ENCODE peak calls at places on chromosomes 13 and 19, in five cellular contexts. One of them, this sample, is unnamed.

GRCh38 chr19:10404888-10405808 is 1.8 kb upstream of the CDC37 start:
- DNase-seq in GM12878: no peak
- DNase-seq in K562: no peak
- DNase-seq in HCT116: no peak
- DNase-seq in H1: no peak
- DNase-seq in this sample: no peak

GRCh38 chr19:53037101-53038097 is 7.1 kb upstream of the ERVV-2 start:
- DNase-seq in H1: peak; percentile 58
- DNase-seq in K562: peak; percentile 39
- DNase-seq in GM12878: no peak
- DNase-seq in HCT116: no peak
- DNase-seq in this sample: no peak

GRCh38 chr13:101417043-101417406 is 717 bp upstream of the NALCN start:
- DNase-seq in K562: no peak
- DNase-seq in GM12878: no peak
- DNase-seq in H1: no peak
- DNase-seq in HCT116: no peak
- DNase-seq in this sample: no peak

GRCh38 chr19:6894313-6894712 is 6.9 kb downstream of the ADGRE1 start:
- DNase-seq in K562: no peak
- DNase-seq in H1: no peak
- DNase-seq in GM12878: no peak
- DNase-seq in HCT116: no peak
- DNase-seq in this sample: no peak

GRCh38 chr19:2804156-2805004 is 15.3 kb upstream of the ZNF554 start:
- DNase-seq in HCT116: no peak
- DNase-seq in GM12878: no peak
- DNase-seq in K562: no peak
- DNase-seq in H1: no peak
- DNase-seq in this sample: no peak

GRCh38 chr13:29522044-29522685 is 73.3 kb downstream of the SLC7A1 start:
- DNase-seq in HCT116: no peak
- DNase-seq in K562: no peak
- DNase-seq in H1: no peak
- DNase-seq in GM12878: no peak
- DNase-seq in this sample: no peak

GRCh38 chr13:75417647-75418046 is 64.3 kb downstream of the TBC1D4 start:
- DNase-seq in K562: no peak
- DNase-seq in GM12878: no peak
- DNase-seq in H1: no peak
- DNase-seq in HCT116: no peak
- DNase-seq in this sample: no peak

GRCh38 chr13:45763419-45763818 is 61.3 kb downstream of the CBY2 start:
- DNase-seq in HCT116: no peak
- DNase-seq in H1: no peak
- DNase-seq in K562: no peak
- DNase-seq in GM12878: no peak
- DNase-seq in this sample: no peak

GRCh38 chr13:88022826-88023225 is 351.7 kb downstream of the SLITRK5 start:
- DNase-seq in K562: no peak
- DNase-seq in HCT116: no peak
- DNase-seq in GM12878: no peak
- DNase-seq in H1: no peak
- DNase-seq in this sample: no peak

GRCh38 chr19:4952945-4953344 is 16.0 kb upstream of the KDM4B start:
- DNase-seq in HCT116: no peak
- DNase-seq in H1: no peak
- DNase-seq in GM12878: no peak
- DNase-seq in K562: no peak
- DNase-seq in this sample: no peak

GRCh38 chr19:19064098-19064722 is 416 bp downstream of the SLC25A42 start:
- DNase-seq in GM12878: no peak
- DNase-seq in H1: no peak
- DNase-seq in K562: no peak
- DNase-seq in HCT116: no peak
- DNase-seq in this sample: no peak

GRCh38 chr19:55080121-55080914 is 4.6 kb downstream of the EPS8L1 start:
- DNase-seq in GM12878: no peak
- DNase-seq in H1: peak; percentile 94
- DNase-seq in HCT116: peak; percentile 84
- DNase-seq in K562: peak; percentile 98
- DNase-seq in this sample: peak; percentile 35

GRCh38 chr19:13838071-13838942 is 38.6 kb upstream of the NANOS3 start:
- DNase-seq in H1: no peak
- DNase-seq in GM12878: no peak
- DNase-seq in HCT116: no peak
- DNase-seq in K562: no peak
- DNase-seq in this sample: no peak

GRCh38 chr19:35431147-35431807 is 16.8 kb upstream of the FFAR2 start:
- DNase-seq in GM12878: no peak
- DNase-seq in HCT116: no peak
- DNase-seq in K562: no peak
- DNase-seq in H1: no peak
- DNase-seq in this sample: no peak

GRCh38 chr13:66069570-66069969 is 1160.6 kb downstream of the PCDH9 start:
- DNase-seq in H1: no peak
- DNase-seq in HCT116: no peak
- DNase-seq in GM12878: no peak
- DNase-seq in K562: peak; percentile 8
- DNase-seq in this sample: no peak

DNA sequence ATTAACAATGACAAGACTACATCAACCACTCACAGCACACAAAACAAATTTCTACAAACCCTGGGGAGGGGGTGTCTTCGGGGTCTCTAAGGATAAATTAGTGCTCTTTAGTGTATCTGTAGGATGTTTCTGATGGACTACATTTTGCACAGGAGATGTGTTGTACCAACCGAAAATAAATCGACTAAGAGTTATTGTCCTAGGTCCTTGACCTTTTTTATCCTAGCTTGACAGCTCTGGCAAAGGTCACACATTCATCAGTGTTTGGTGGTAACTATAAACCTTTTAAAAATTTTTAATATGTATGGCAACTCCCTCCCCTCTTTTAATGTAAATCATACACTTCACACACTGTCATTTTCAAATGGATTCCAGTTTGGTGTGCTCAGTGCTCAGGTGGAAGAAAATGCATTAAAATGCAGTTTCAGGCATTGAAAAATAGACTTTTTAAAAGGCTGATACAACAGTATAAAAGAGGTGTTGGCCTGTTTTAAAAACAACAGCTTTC is 7.7 kb downstream of the ZIC5 start:
- DNase-seq in H1: no peak
- DNase-seq in HCT116: no peak
- DNase-seq in GM12878: no peak
- DNase-seq in K562: no peak
- DNase-seq in this sample: no peak
- TF ChIP-seq SRF in H1: no peak
- TF ChIP-seq SRF in HCT116: no peak
- TF ChIP-seq SRF in GM12878: no peak
- TF ChIP-seq SRF in K562: no peak
- TF ChIP-seq SRF in this sample: no peak

GRCh38 chr19:34187011-34187410 is 14.7 kb downstream of the LSM14A start:
- DNase-seq in H1: peak; percentile 24
- DNase-seq in GM12878: no peak
- DNase-seq in HCT116: no peak
- DNase-seq in K562: no peak
- DNase-seq in this sample: no peak
- H3K4me1 ChIP-seq in H1: no peaks in the 10 kb centered on the region
- H3K4me1 ChIP-seq in GM12878: no peaks in the 10 kb centered on the region
- H3K4me1 ChIP-seq in HCT116: no peaks in the 10 kb centered on the region
- H3K4me1 ChIP-seq in K562: peaks cover 6% of the 10 kb centered on the region
- H3K4me1 ChIP-seq in this sample: peaks cover 59% of the 10 kb centered on the region

GRCh38 chr13:20514866-20515265 is 10.8 kb downstream of the CRYL1 start:
- DNase-seq in HCT116: no peak
- DNase-seq in K562: no peak
- DNase-seq in GM12878: no peak
- DNase-seq in H1: no peak
- DNase-seq in this sample: no peak

GRCh38 chr13:20519887-20520286 is 5.8 kb downstream of the CRYL1 start:
- DNase-seq in GM12878: no peak
- DNase-seq in HCT116: no peak
- DNase-seq in H1: no peak
- DNase-seq in K562: no peak
- DNase-seq in this sample: no peak

GRCh38 chr13:20521388-20521787 is 4.3 kb downstream of the CRYL1 start:
- DNase-seq in GM12878: no peak
- DNase-seq in H1: no peak
- DNase-seq in HCT116: no peak
- DNase-seq in K562: no peak
- DNase-seq in this sample: no peak

DNA sequence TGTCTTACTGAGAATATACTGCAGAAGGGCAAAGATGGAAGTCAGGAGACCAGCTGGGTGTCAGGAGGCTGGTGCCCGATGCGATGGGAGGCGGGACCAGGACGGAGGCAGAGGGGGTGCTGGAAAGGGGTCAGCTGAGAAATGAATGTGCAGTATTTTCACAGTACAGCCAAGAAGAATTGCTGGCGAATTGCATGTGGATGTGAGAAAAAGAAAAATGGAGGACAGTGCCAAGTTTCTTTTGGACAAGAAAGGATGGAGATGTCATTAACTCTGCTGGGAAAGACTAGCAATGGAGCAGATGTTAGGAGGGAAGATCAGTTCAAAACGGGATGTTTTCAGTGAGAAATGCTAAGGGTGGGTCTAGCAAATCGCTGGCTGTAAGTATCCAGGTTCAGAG is 7.0 kb downstream of the CRYL1 start:
- DNase-seq in HCT116: no peak
- DNase-seq in GM12878: no peak
- DNase-seq in H1: no peak
- DNase-seq in K562: no peak
- DNase-seq in this sample: no peak
- TF ChIP-seq SRF in HCT116: no peak
- TF ChIP-seq SRF in GM12878: no peak
- TF ChIP-seq SRF in H1: no peak
- TF ChIP-seq SRF in K562: no peak
- TF ChIP-seq SRF in this sample: no peak

DNA sequence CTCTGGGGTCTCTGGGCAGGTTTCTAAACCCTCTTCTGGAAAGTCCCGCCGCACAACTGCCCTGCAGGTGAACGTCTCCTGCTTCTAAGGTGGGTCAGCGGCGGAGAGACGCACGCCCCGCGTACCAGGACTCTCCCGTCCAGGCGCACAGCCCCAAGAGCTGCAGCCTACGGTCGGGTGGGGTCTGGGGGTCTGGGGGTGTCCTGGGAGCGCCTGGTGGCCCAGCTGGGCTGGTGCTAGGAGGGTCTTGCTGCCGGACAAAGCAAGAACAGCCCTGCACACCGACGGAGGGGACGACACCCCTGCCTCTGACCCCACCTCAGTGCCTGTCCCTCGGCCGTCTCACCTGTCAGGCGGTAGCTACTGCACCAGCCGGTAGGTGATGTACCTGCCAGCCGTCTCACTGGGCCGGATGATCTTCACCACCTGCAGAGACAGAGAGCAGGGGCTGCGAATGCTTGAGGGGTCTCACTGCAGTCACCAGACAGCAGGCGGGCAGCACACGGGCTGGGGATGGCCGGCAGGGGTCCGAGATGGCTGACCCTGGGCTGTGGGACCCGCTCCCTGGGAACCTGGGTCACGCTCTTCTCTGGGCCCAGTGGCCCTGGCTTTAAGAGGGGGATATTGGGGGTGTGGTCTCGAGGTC is 5.9 kb downstream of the POLR2E start:
- DNase-seq in H1: no peak
- DNase-seq in K562: no peak
- DNase-seq in GM12878: no peak
- DNase-seq in HCT116: no peak
- DNase-seq in this sample: no peak
- H3K4me1 ChIP-seq in H1: peaks cover 8% of the 10 kb centered on the region
- H3K4me1 ChIP-seq in K562: peaks cover 68% of the 10 kb centered on the region
- H3K4me1 ChIP-seq in GM12878: peaks cover 32% of the 10 kb centered on the region
- H3K4me1 ChIP-seq in HCT116: peaks cover 7% of the 10 kb centered on the region
- H3K4me1 ChIP-seq in this sample: peaks cover 14% of the 10 kb centered on the region

DNA sequence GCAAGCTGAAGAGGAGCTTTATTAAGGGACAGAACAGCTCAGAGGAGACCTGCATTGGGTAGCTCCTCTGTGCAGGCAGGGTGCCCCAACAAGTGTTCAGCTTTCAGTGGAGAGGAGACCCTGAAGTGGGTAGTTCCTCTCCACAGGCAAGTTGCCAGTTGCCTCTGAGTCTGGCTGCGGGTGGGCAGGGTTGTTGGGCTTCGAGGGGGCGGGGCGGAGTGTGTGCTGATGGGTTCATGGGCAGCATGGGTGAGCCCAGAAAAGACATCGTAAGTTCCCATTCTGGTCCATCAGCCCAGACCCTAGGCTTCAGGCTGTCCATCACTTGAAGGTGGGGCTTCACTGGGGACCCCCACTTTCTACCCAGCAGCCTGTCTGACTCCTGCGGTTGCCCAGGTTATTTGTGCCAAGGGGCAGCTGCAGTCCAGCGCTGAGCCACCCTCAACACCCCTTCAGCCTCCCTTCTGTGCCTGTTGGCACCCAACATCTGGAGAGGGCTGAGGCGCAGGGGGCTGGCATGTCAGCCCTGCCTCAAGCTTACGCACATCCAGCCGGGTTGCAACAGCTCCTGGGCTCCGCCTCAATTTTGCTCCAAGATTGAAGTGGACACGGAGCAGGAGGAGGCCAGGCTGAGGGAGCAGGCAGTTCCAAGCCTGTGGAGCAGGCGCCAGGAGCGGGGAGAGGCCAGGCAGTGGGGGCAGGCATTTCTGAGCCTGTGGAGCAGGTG is 350.5 kb upstream of the PCDH20 start:
- DNase-seq in K562: no peak
- DNase-seq in HCT116: no peak
- DNase-seq in H1: no peak
- DNase-seq in GM12878: no peak
- DNase-seq in this sample: no peak
- TF ChIP-seq SRF in K562: no peak
- TF ChIP-seq SRF in HCT116: no peak
- TF ChIP-seq SRF in H1: no peak
- TF ChIP-seq SRF in GM12878: no peak
- TF ChIP-seq SRF in this sample: no peak

GRCh38 chr19:46954502-46955004 is 65.1 kb upstream of the NPAS1 start:
- DNase-seq in GM12878: no peak
- DNase-seq in H1: no peak
- DNase-seq in HCT116: no peak
- DNase-seq in K562: no peak
- DNase-seq in this sample: peak; percentile 92
- H3K4me1 ChIP-seq in GM12878: peaks cover 47% of the 10 kb centered on the region
- H3K4me1 ChIP-seq in H1: no peaks in the 10 kb centered on the region
- H3K4me1 ChIP-seq in HCT116: peaks cover 11% of the 10 kb centered on the region
- H3K4me1 ChIP-seq in K562: peaks cover 15% of the 10 kb centered on the region
- H3K4me1 ChIP-seq in this sample: peaks cover 96% of the 10 kb centered on the region